ENCODE peak calls at places on chromosomes 13 and 19, in seven cellular contexts. One of them, this sample, is unnamed. For H3K4me1, the result is how much of the 10 kb centered on the place peaks cover.

GRCh38 chr13:107730835-107731234 is 484.5 kb downstream of the LIG4 start:
- DNase-seq in testis: no peak
- DNase-seq in K562: no peak
- DNase-seq in neural progenitor cell: no peak
- DNase-seq in A549: no peak
- DNase-seq in uterus: no peak
- DNase-seq in H9: no peak
- DNase-seq in this sample: no peak

GRCh38 chr13:64074989-64075474 is 2659.4 kb upstream of the PCDH20 start:
- DNase-seq in A549: no peak
- DNase-seq in K562: no peak
- DNase-seq in uterus: no peak
- DNase-seq in testis: no peak
- DNase-seq in neural progenitor cell: no peak
- DNase-seq in H9: no peak
- DNase-seq in this sample: no peak

GRCh38 chr19:18117692-18118378 is 20.3 kb downstream of the MAST3 start:
- DNase-seq in K562: peak
- DNase-seq in testis: peak
- DNase-seq in neural progenitor cell: peak
- DNase-seq in H9: peak
- DNase-seq in uterus: peak
- DNase-seq in A549: peak
- DNase-seq in this sample: peak

GRCh38 chr13:45544520-45544919 is 71.0 kb downstream of the ERICH6B start:
- DNase-seq in K562: no peak
- DNase-seq in uterus: no peak
- DNase-seq in neural progenitor cell: no peak
- DNase-seq in H9: no peak
- DNase-seq in testis: no peak
- DNase-seq in A549: no peak
- DNase-seq in this sample: no peak

GRCh38 chr13:112725346-112726017 is 35.6 kb downstream of the ATP11A start:
- DNase-seq in neural progenitor cell: no peak
- DNase-seq in K562: no peak
- DNase-seq in H9: peak
- DNase-seq in A549: no peak
- DNase-seq in testis: no peak
- DNase-seq in uterus: no peak
- DNase-seq in this sample: no peak

GRCh38 chr19:1672038-1672768 is 19.8 kb upstream of the TCF3 start:
- DNase-seq in uterus: no peak
- DNase-seq in neural progenitor cell: peak
- DNase-seq in K562: peak
- DNase-seq in testis: peak
- DNase-seq in H9: peak
- DNase-seq in A549: peak
- DNase-seq in this sample: peak

GRCh38 chr13:57740719-57741118 is 109.2 kb downstream of the PCDH17 start:
- DNase-seq in K562: no peak
- DNase-seq in uterus: no peak
- DNase-seq in A549: no peak
- DNase-seq in H9: no peak
- DNase-seq in testis: no peak
- DNase-seq in neural progenitor cell: no peak
- DNase-seq in this sample: peak

GRCh38 chr19:49862411-49863253 is 4.7 kb downstream of the PNKP start:
- DNase-seq in neural progenitor cell: peak
- DNase-seq in H9: peak
- DNase-seq in K562: peak
- DNase-seq in testis: peak
- DNase-seq in A549: no peak
- DNase-seq in uterus: no peak
- DNase-seq in this sample: peak

GRCh38 chr13:94209110-94209509 is 270.4 kb downstream of the DCT start:
- DNase-seq in uterus: no peak
- DNase-seq in H9: no peak
- DNase-seq in neural progenitor cell: no peak
- DNase-seq in testis: no peak
- DNase-seq in A549: no peak
- DNase-seq in K562: no peak
- DNase-seq in this sample: no peak

GRCh38 chr13:99182439-99182838 is 18.2 kb upstream of the UBAC2 start:
- DNase-seq in H9: no peak
- DNase-seq in neural progenitor cell: no peak
- DNase-seq in K562: no peak
- DNase-seq in testis: no peak
- DNase-seq in A549: no peak
- DNase-seq in uterus: no peak
- DNase-seq in this sample: no peak

GRCh38 chr13:51608857-51609406 is 24.7 kb downstream of the WDFY2 start:
- DNase-seq in A549: no peak
- DNase-seq in H9: no peak
- DNase-seq in uterus: no peak
- DNase-seq in K562: no peak
- DNase-seq in neural progenitor cell: no peak
- DNase-seq in testis: no peak
- DNase-seq in this sample: no peak

GRCh38 chr13:28820099-28821051 is at the start of gene MTUS2:
- DNase-seq in H9: peak
- DNase-seq in uterus: no peak
- DNase-seq in A549: no peak
- DNase-seq in testis: peak
- DNase-seq in neural progenitor cell: peak
- DNase-seq in K562: peak
- DNase-seq in this sample: no peak

GRCh38 chr19:52190679-52191293 is 934 bp downstream of the PPP2R1A start:
- DNase-seq in testis: peak
- DNase-seq in A549: no peak
- DNase-seq in K562: no peak
- DNase-seq in uterus: no peak
- DNase-seq in neural progenitor cell: peak
- DNase-seq in H9: no peak
- DNase-seq in this sample: peak

GRCh38 chr13:114063545-114064515 is 68.6 kb downstream of the RASA3 start:
- DNase-seq in neural progenitor cell: peak
- DNase-seq in H9: no peak
- DNase-seq in A549: no peak
- DNase-seq in K562: peak
- DNase-seq in uterus: peak
- DNase-seq in testis: no peak
- DNase-seq in this sample: peak

GRCh38 chr13:70960841-70961443 is 852.7 kb upstream of the KLHL1 start:
- DNase-seq in testis: no peak
- DNase-seq in K562: no peak
- DNase-seq in H9: no peak
- DNase-seq in A549: no peak
- DNase-seq in uterus: no peak
- DNase-seq in neural progenitor cell: peak
- DNase-seq in this sample: peak

GRCh38 chr19:50858896-50859295 is 4.2 kb downstream of the KLK3 start:
- DNase-seq in neural progenitor cell: no peak
- DNase-seq in K562: peak
- DNase-seq in testis: no peak
- DNase-seq in H9: peak
- DNase-seq in A549: no peak
- DNase-seq in uterus: no peak
- DNase-seq in this sample: no peak

GRCh38 chr19:53898166-53898565 is 10.9 kb upstream of the CACNG7 start:
- DNase-seq in H9: no peak
- DNase-seq in uterus: no peak
- DNase-seq in testis: no peak
- DNase-seq in neural progenitor cell: no peak
- DNase-seq in A549: no peak
- DNase-seq in K562: no peak
- DNase-seq in this sample: no peak

GRCh38 chr13:45297456-45298205 is 43.4 kb downstream of the TPT1 start:
- DNase-seq in H9: no peak
- DNase-seq in testis: no peak
- DNase-seq in neural progenitor cell: no peak
- DNase-seq in A549: no peak
- DNase-seq in K562: no peak
- DNase-seq in uterus: no peak
- DNase-seq in this sample: no peak

GRCh38 chr13:97439196-97439595 is 5.2 kb downstream of the RAP2A start:
- DNase-seq in testis: no peak
- DNase-seq in uterus: no peak
- DNase-seq in K562: no peak
- DNase-seq in neural progenitor cell: no peak
- DNase-seq in A549: no peak
- DNase-seq in H9: no peak
- DNase-seq in this sample: no peak

DNA sequence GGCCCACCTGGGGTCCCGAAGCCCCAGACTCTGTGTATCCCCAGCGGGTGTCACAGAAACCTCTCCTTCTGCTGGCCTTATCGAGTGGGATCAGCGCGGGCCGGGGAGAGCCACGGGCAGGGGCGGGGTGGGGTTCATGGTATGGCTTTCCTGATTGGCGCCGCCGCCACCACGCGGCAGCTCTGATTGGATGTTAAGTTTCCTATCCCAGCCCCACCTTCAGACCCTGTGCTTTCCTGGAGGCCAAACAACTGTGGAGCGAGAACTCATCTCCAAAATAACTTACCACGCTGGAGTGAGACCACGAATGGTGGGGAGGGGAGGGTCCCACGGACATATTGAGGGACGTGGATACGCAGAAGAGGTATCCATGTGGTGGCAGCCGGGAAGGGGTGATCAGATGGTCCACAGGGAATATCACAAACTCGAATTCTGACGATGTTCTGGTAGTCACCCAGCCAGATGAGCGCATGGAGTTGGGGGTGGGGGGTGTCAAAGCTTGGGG is 1.0 kb upstream of the ICAM5 start:
- DNase-seq in H9: peak
- DNase-seq in A549: peak
- DNase-seq in K562: peak
- DNase-seq in neural progenitor cell: peak
- DNase-seq in testis: no peak
- DNase-seq in uterus: no peak
- DNase-seq in this sample: peak
- H3K4me1 ChIP-seq in H9: under half
- H3K4me1 ChIP-seq in A549: under half
- H3K4me1 ChIP-seq in K562: half or more
- H3K4me1 ChIP-seq in neural progenitor cell: under half
- H3K4me1 ChIP-seq in testis: under half
- H3K4me1 ChIP-seq in uterus: under half
- H3K4me1 ChIP-seq in this sample: under half

GRCh38 chr19:2780284-2780683 is 2.8 kb downstream of the SGTA start:
- DNase-seq in H9: no peak
- DNase-seq in K562: no peak
- DNase-seq in testis: no peak
- DNase-seq in neural progenitor cell: no peak
- DNase-seq in uterus: no peak
- DNase-seq in A549: no peak
- DNase-seq in this sample: no peak
- H3K4me1 ChIP-seq in H9: under half
- H3K4me1 ChIP-seq in K562: under half
- H3K4me1 ChIP-seq in testis: under half
- H3K4me1 ChIP-seq in neural progenitor cell: under half
- H3K4me1 ChIP-seq in uterus: under half
- H3K4me1 ChIP-seq in A549: under half
- H3K4me1 ChIP-seq in this sample: under half

GRCh38 chr19:40611096-40611495 is 9.9 kb downstream of the LTBP4 start:
- DNase-seq in neural progenitor cell: no peak
- DNase-seq in testis: no peak
- DNase-seq in uterus: no peak
- DNase-seq in H9: peak
- DNase-seq in K562: no peak
- DNase-seq in A549: no peak
- DNase-seq in this sample: no peak
- H3K4me1 ChIP-seq in neural progenitor cell: under half
- H3K4me1 ChIP-seq in testis: under half
- H3K4me1 ChIP-seq in uterus: under half
- H3K4me1 ChIP-seq in H9: under half
- H3K4me1 ChIP-seq in K562: half or more
- H3K4me1 ChIP-seq in A549: under half
- H3K4me1 ChIP-seq in this sample: under half

DNA sequence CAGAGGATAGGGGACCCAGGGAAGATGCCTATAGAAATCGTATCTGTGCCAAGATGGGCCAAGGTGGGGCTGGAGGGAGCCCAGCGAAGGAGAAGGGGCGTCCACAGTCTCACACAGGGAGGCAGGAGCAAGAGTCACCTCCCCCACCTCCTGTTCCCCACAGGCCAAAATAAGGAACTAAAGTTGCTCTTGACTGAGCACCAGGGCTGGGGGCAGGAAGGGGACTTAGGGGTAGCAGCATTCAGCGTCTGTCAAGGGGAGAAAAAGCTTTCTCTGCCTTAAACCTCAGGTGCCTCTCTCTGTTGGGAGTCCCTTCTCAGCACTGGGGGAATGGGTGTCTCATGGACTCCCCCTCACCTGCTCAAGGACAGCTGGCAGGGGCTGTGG is 404 bp downstream of the CD79A start:
- DNase-seq in H9: no peak
- DNase-seq in neural progenitor cell: no peak
- DNase-seq in testis: no peak
- DNase-seq in A549: no peak
- DNase-seq in K562: no peak
- DNase-seq in uterus: no peak
- DNase-seq in this sample: no peak
- H3K4me1 ChIP-seq in H9: under half
- H3K4me1 ChIP-seq in neural progenitor cell: under half
- H3K4me1 ChIP-seq in testis: under half
- H3K4me1 ChIP-seq in A549: under half
- H3K4me1 ChIP-seq in K562: half or more
- H3K4me1 ChIP-seq in uterus: under half
- H3K4me1 ChIP-seq in this sample: under half